ENCODE peak calls at places on chromosomes 4 and X, in four cellular contexts. Q is body of pancreas, D is astrocyte, G is bronchial epithelial cell. N is an unnamed sample.

GRCh38 chrX:2698604-2699003 is 7.5 kb downstream of the CD99 start:
- DNase-seq in Q (no peak), D (no peak), G (peak), N (no peak)

GRCh38 chrX:72545990-72546389 is 26.7 kb downstream of the HDAC8 start:
- DNase-seq in Q (no peak), D (no peak), G (no peak), N (no peak)

GRCh38 chr4:113884655-113885054 is 94.8 kb downstream of the ARSJ start:
- DNase-seq in Q (no peak), D (no peak), G (no peak), N (no peak)

GRCh38 chr4:165612936-165613335 is 234.1 kb downstream of the CPE start:
- DNase-seq in Q (no peak), D (no peak), G (no peak), N (no peak)

GRCh38 chrX:153878969-153879653 is 6.9 kb downstream of the L1CAM start:
- DNase-seq in Q (no peak), D (no peak), G (no peak), N (no peak)

GRCh38 chrX:105752334-105752733 is 70.0 kb upstream of the NRK start:
- DNase-seq in Q (no peak), D (no peak), G (no peak), N (no peak)

GRCh38 chrX:16970977-16971376 is 24.5 kb downstream of the REPS2 start:
- DNase-seq in Q (no peak), D (peak), G (peak), N (no peak)

GRCh38 chrX:151396827-151397740 is at the start of gene VMA21:
- DNase-seq in Q (peak), D (peak), G (peak), N (peak)

GRCh38 chr4:138405934-138406567 is 163.9 kb upstream of the SLC7A11 start:
- DNase-seq in Q (no peak), D (peak), G (peak), N (no peak)

GRCh38 chr4:129335263-129335662 is 239.3 kb downstream of the C4orf33 start:
- DNase-seq in Q (no peak), D (no peak), G (peak), N (no peak)

GRCh38 chr4:81773557-81773956 is 301.9 kb upstream of the RASGEF1B start:
- DNase-seq in Q (no peak), D (no peak), G (no peak), N (no peak)

GRCh38 chr4:153232768-153233167 is 28.5 kb downstream of the TRIM2 start:
- DNase-seq in Q (peak), D (no peak), G (no peak), N (no peak)
- TF ChIP-seq CTCF in Q (no peak), D (no peak), G (peak), N (no peak)

DNA sequence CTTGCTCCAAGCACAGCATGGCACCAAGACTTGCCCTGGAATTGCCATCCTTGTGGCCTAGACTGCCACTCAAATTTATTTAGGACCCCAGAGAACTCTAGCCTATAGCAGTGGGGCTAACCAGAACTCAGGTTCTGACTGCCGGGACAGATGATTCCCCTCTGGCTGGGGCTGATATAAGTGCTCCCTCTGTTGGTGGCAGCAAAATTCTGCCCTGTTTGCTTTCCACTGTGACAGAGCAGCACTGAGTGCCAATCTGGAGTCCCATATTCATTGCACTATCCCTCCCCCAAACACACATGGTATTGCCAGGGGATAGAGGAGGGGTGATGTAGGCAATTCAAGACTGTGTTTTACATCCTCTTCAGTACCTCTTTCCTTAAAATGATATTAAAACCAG is 1081.9 kb downstream of the FAT4 start:
- DNase-seq in Q (no peak), D (no peak), G (no peak), N (no peak)
- TF ChIP-seq CTCF in Q (no peak), D (no peak), G (peak), N (no peak)

DNA sequence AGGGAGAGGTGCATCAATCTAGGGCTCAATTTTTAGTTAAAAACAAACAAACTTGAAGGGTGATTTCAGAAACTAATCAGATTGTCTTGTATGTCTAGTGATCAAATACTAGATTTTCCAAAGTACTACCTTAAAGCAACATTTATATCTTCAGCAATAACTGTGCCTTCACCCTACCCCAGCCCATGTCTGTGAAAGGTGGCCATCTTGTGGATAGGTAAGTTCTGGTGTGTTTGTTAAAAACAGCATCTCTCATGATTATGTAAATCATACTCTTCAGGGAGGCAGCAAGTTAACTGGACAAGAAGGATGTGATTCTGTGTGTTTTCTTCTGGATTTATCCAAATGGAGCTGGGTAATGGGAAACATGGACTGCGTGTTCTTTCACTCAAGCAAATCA is 81.4 kb upstream of the ACSL1 start:
- DNase-seq in Q (no peak), D (no peak), G (no peak), N (no peak)
- TF ChIP-seq CTCF in Q (no peak), D (no peak), G (no peak), N (no peak)

DNA sequence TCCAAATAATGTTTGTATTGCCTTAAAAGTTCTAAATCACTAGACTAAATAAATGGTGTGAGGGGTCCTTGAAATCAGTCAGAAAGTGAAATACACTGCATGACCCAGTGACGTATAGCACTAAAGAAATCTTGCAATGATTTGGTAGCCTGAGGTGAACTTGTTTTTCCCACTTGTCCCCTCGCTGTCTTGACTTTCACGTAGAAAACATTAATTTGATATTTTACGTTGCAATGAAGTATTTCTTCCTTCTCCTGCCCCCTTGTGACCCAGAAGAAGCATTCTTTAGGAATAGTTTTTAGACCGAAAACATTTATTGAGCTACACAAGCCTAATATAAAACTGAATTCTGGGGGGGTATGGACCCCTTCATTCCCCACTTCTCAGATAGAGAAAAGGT is 3.7 kb downstream of the KLB start:
- DNase-seq in Q (no peak), D (no peak), G (no peak), N (no peak)
- TF ChIP-seq CTCF in Q (no peak), D (peak), G (no peak), N (no peak)

DNA sequence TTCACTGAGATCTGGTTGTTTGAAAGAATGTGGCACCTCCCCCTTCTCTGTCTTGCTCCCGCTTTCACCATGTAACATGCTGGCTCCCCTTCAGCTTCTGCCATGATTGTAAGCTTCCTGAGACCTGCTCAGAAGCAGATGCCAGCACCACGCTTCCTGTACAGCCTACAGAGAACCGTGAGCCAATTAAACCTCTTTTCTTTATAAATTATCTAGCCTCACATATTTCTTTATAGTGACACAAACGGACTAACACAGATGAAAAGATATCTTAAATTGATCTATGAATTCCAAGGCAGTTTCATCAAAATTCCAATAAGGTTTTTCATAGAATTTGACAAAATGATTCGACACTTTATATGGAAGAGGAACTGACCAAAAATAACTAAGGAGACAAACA is 57.0 kb upstream of the OGT start:
- DNase-seq in Q (no peak), D (no peak), G (no peak), N (no peak)
- TF ChIP-seq CTCF in Q (no peak), D (no peak), G (no peak), N (no peak)